ENCODE peak calls at places on chromosomes 13 and 19, in eight cellular contexts. I, Y, P, B, F, L, J and T are unnamed samples.

GRCh38 chr19:34983786-34984185 is 16.3 kb upstream of the GRAMD1A start:
- DNase-seq in I (no peak), Y (no peak), P (no peak), B (no peak), F (no peak), L (no peak), J (no peak), T (no peak)

GRCh38 chr19:3599776-3600183 is 6.9 kb downstream of the TBXA2R start:
- DNase-seq in I (peak; percentile 40), Y (no peak), P (no peak), B (no peak), F (no peak), L (peak; percentile 79), J (no peak), T (no peak)

GRCh38 chr19:50759886-50760285 is 10.4 kb upstream of the GPR32 start:
- DNase-seq in I (no peak), Y (no peak), P (no peak), B (no peak), F (peak; percentile 64), L (no peak), J (peak; percentile 2), T (peak; percentile 28)

GRCh38 chr13:48500652-48501197 is 32.2 kb downstream of the RCBTB2 start:
- DNase-seq in I (no peak), Y (peak; percentile 84), P (no peak), B (no peak), F (peak; percentile 97), L (no peak), J (peak; percentile 88), T (peak; percentile 85)

GRCh38 chr19:50329146-50329925 is at the start of gene KCNC3:
- DNase-seq in I (no peak), Y (peak; percentile 95), P (peak; percentile 98), B (peak; percentile 100), F (peak; percentile 21), L (peak; percentile 100), J (peak; percentile 86), T (peak; percentile 94)

GRCh38 chr13:19794552-19795143 is 11.9 kb upstream of the PSPC1 start:
- DNase-seq in I (no peak), Y (no peak), P (peak; percentile 10), B (no peak), F (peak; percentile 81), L (peak; percentile 81), J (no peak), T (no peak)

GRCh38 chr19:8512115-8512967 is 1.6 kb downstream of the ZNF414 start:
- DNase-seq in I (no peak), Y (no peak), P (no peak), B (no peak), F (peak; percentile 81), L (peak; percentile 88), J (no peak), T (peak; percentile 23)

GRCh38 chr13:35840991-35841604 is 290.1 kb downstream of the DCLK1 start:
- DNase-seq in I (no peak), Y (no peak), P (no peak), B (no peak), F (no peak), L (no peak), J (peak; percentile 45), T (no peak)

GRCh38 chr19:16382775-16383543 is 58.3 kb downstream of the KLF2 start:
- DNase-seq in I (peak; percentile 85), Y (peak; percentile 86), P (peak; percentile 51), B (peak; percentile 84), F (peak; percentile 81), L (peak; percentile 90), J (peak; percentile 72), T (peak; percentile 94)

GRCh38 chr13:78881746-78882145 is 222.8 kb upstream of the OBI1 start:
- DNase-seq in I (no peak), Y (no peak), P (no peak), B (no peak), F (no peak), L (no peak), J (no peak), T (no peak)

GRCh38 chr13:113864303-113864890 is 521 bp upstream of the GAS6 start:
- DNase-seq in I (no peak), Y (no peak), P (no peak), B (no peak), F (no peak), L (no peak), J (no peak), T (peak; percentile 27)

GRCh38 chr13:78742659-78743058 is 83.7 kb upstream of the OBI1 start:
- DNase-seq in I (no peak), Y (no peak), P (no peak), B (no peak), F (no peak), L (peak; percentile 47), J (no peak), T (no peak)

GRCh38 chr13:107650081-107650701 is 565.1 kb downstream of the LIG4 start:
- DNase-seq in I (peak; percentile 79), Y (peak; percentile 67), P (peak; percentile 61), B (peak; percentile 62), F (peak; percentile 58), L (peak; percentile 78), J (peak; percentile 50), T (peak; percentile 25)

GRCh38 chr13:22195726-22196125 is 524.9 kb downstream of the FGF9 start:
- DNase-seq in I (no peak), Y (no peak), P (no peak), B (no peak), F (no peak), L (no peak), J (no peak), T (no peak)

GRCh38 chr19:16061943-16062342 is 14.4 kb upstream of the TPM4 start:
- DNase-seq in I (no peak), Y (no peak), P (no peak), B (no peak), F (no peak), L (no peak), J (no peak), T (no peak)

GRCh38 chr13:114024603-114025431 is 50.9 kb upstream of the C13orf46 start:
- DNase-seq in I (no peak), Y (no peak), P (no peak), B (no peak), F (no peak), L (no peak), J (no peak), T (no peak)

GRCh38 chr13:30145709-30146367 is 161.5 kb downstream of the KATNAL1 start:
- DNase-seq in I (no peak), Y (no peak), P (no peak), B (no peak), F (no peak), L (no peak), J (no peak), T (no peak)

GRCh38 chr19:54312436-54313362 is at the start of gene LILRA5:
- DNase-seq in I (no peak), Y (no peak), P (no peak), B (peak; percentile 10), F (peak; percentile 68), L (no peak), J (no peak), T (no peak)

GRCh38 chr13:90883592-90883991 is 463.9 kb upstream of the MIR17HG start:
- DNase-seq in I (no peak), Y (no peak), P (no peak), B (no peak), F (no peak), L (no peak), J (no peak), T (no peak)
- TF ChIP-seq CTCF in I (no peak), Y (no peak), P (no peak), B (no peak), F (no peak), L (no peak), J (no peak), T (no peak)

GRCh38 chr13:49827336-49827735 is 34.9 kb upstream of the KPNA3 start:
- DNase-seq in I (no peak), Y (no peak), P (no peak), B (no peak), F (no peak), L (no peak), J (no peak), T (no peak)

GRCh38 chr13:49833402-49833801 is 40.9 kb upstream of the KPNA3 start:
- DNase-seq in I (no peak), Y (no peak), P (no peak), B (no peak), F (no peak), L (no peak), J (no peak), T (no peak)

GRCh38 chr13:49830721-49831120 is 38.2 kb upstream of the KPNA3 start:
- DNase-seq in I (no peak), Y (no peak), P (no peak), B (no peak), F (no peak), L (no peak), J (no peak), T (no peak)

GRCh38 chr13:49829715-49830114 is 37.2 kb upstream of the KPNA3 start:
- DNase-seq in I (no peak), Y (no peak), P (no peak), B (no peak), F (no peak), L (no peak), J (no peak), T (no peak)

GRCh38 chr13:49828452-49828851 is 36.0 kb upstream of the KPNA3 start:
- DNase-seq in I (no peak), Y (no peak), P (no peak), B (no peak), F (peak; percentile 36), L (no peak), J (no peak), T (no peak)
- TF ChIP-seq CTCF in I (no peak), Y (no peak), P (no peak), B (no peak), F (no peak), L (no peak), J (no peak), T (no peak)

GRCh38 chr13:50123862-50124535 is 108.8 kb downstream of the KCNRG start:
- DNase-seq in I (peak; percentile 72), Y (peak; percentile 97), P (peak; percentile 77), B (peak; percentile 85), F (peak; percentile 99), L (peak; percentile 88), J (peak; percentile 89), T (peak; percentile 95)
- TF ChIP-seq CTCF in I (no peak), Y (no peak), P (no peak), B (no peak), F (no peak), L (no peak), J (no peak), T (no peak)

DNA sequence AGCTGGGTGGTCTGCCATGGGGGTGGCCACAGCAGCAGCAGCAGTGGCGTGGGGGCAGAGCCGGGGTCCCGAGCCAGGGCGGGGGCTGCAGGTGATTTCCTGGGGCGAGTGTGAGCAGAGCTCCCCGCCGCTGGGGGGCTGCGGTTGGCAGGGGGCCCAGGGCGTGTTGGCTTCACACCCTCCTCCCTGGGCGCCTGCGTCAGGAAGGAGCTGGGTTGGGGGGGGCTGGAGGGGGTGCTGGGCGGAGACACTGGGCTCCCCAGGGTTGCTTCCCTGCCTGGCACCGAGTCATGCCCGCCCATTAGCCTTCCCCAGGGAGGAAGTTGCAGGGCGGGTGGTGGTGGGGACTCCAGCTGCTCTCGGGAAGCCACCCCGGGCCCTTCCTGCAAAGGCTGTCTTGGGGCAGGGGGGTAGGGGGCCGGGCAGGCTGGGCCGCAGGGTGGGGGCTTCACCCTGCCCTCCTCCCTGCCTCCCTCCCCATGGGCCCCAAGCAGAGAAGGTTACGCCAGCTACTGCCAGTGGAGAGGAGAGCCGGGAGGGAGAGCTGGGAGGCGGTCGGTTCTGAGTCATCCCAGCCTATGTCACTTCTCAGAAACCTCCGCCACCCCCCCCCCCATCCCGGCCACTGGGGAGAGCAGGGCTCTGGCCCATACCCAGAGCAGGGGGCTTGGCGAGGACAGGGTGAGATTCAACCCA is 4.6 kb downstream of the MIDN start:
- DNase-seq in I (no peak), Y (peak; percentile 99), P (no peak), B (peak; percentile 88), F (peak; percentile 93), L (no peak), J (peak; percentile 98), T (peak; percentile 99)
- TF ChIP-seq CTCF in I (no peak), Y (peak; percentile 24), P (no peak), B (peak; percentile 19), F (no peak), L (no peak), J (peak; percentile 10), T (no peak)